ENCODE peak calls at places on chromosomes 16 and 17, in ten cellular contexts. N is tibial nerve; E is fibroblast of lung; C is BJ; Q is omental fat pad; L is CD8-positive, alpha-beta T cell; B is fibroblast of the aortic adventitia; O is psoas muscle; W is natural killer cell; M is coronary artery. Z is an unnamed sample.

GRCh38 chr17:38745545-38745944 is 2.6 kb downstream of the PCGF2 start:
- DNase-seq in L (no peak), M (no peak), W (no peak), E (no peak), C (no peak), N (peak), B (no peak), Q (no peak), O (no peak), Z (no peak)

GRCh38 chr17:265726-266125 is 84.3 kb upstream of the DOC2B start:
- DNase-seq in Q (no peak), L (no peak), B (no peak), W (no peak), M (no peak), O (no peak), C (no peak), E (no peak), N (no peak), Z (no peak)

GRCh38 chr16:14418795-14419225 is 211.2 kb downstream of the PARN start:
- DNase-seq in M (peak), O (no peak), B (peak), L (no peak), C (no peak), W (no peak), Q (no peak), E (no peak), N (peak), Z (no peak)

GRCh38 chr16:69112285-69113129 is 7.1 kb downstream of the HAS3 start:
- DNase-seq in E (peak), C (no peak), N (peak), W (peak), L (peak), M (no peak), B (peak), O (peak), Q (peak), Z (peak)

GRCh38 chr16:50207652-50208051 is 54.5 kb downstream of the TENT4B start:
- DNase-seq in O (no peak), L (no peak), Q (no peak), W (no peak), B (peak), N (no peak), M (no peak), E (peak), C (no peak), Z (no peak)

GRCh38 chr17:72774251-72774650 is 318.2 kb downstream of the SLC39A11 start:
- DNase-seq in B (no peak), O (no peak), Q (no peak), W (no peak), L (no peak), C (no peak), M (no peak), E (no peak), N (no peak), Z (no peak)

GRCh38 chr17:42683407-42684031 is 1.2 kb downstream of the CNTNAP1 start:
- DNase-seq in O (no peak), W (no peak), L (peak), B (peak), M (no peak), E (no peak), N (no peak), Q (no peak), C (no peak), Z (no peak)

GRCh38 chr16:80984124-80984892 is 22.4 kb downstream of the CMC2 start:
- DNase-seq in W (no peak), E (no peak), C (no peak), B (no peak), L (no peak), Q (no peak), O (no peak), N (no peak), M (no peak), Z (no peak)

GRCh38 chr17:33647976-33648375 is 354.9 kb upstream of the ASIC2 start:
- DNase-seq in N (no peak), O (no peak), E (no peak), B (no peak), M (no peak), Q (no peak), W (no peak), L (no peak), C (no peak), Z (peak)

GRCh38 chr17:32264140-32264799 is 1.4 kb upstream of the RHBDL3 start:
- DNase-seq in E (no peak), C (no peak), O (no peak), N (no peak), Q (no peak), W (no peak), M (no peak), B (no peak), L (no peak), Z (no peak)
- TF ChIP-seq CTCF in E (peak), C (peak), O (no peak), N (no peak), Q (no peak), W (no peak), M (no peak), B (peak), L (no peak), Z (peak)

GRCh38 chr17:40490982-40491381 is 10.4 kb downstream of the TNS4 start:
- DNase-seq in E (no peak), Q (no peak), L (no peak), W (no peak), M (no peak), N (no peak), O (no peak), B (no peak), C (no peak), Z (no peak)
- TF ChIP-seq CTCF in E (no peak), Q (no peak), L (no peak), W (no peak), M (no peak), N (no peak), O (no peak), B (no peak), C (no peak), Z (no peak)

GRCh38 chr17:57916925-57917858 is 38.0 kb downstream of the CUEDC1 start:
- DNase-seq in L (peak), O (no peak), Q (no peak), M (no peak), C (no peak), N (no peak), E (no peak), W (no peak), B (no peak), Z (no peak)
- TF ChIP-seq CTCF in L (no peak), O (no peak), Q (no peak), M (no peak), C (no peak), N (no peak), E (no peak), W (no peak), B (no peak), Z (no peak)

GRCh38 chr16:67281536-67282446 is 2.5 kb downstream of the PLEKHG4 start:
- DNase-seq in E (no peak), O (no peak), W (no peak), B (no peak), C (no peak), L (no peak), N (no peak), Q (no peak), M (no peak), Z (no peak)

GRCh38 chr16:67284699-67285646 is 5.6 kb downstream of the PLEKHG4 start:
- DNase-seq in Q (no peak), W (no peak), B (no peak), N (no peak), E (no peak), L (no peak), M (no peak), C (no peak), O (peak), Z (peak)

GRCh38 chr16:67283826-67284555 is 4.7 kb downstream of the PLEKHG4 start:
- DNase-seq in L (no peak), E (no peak), W (no peak), O (no peak), N (no peak), C (no peak), M (no peak), B (no peak), Q (no peak), Z (no peak)

GRCh38 chr16:67282447-67282805 is 3.1 kb downstream of the PLEKHG4 start:
- DNase-seq in W (no peak), E (no peak), N (no peak), B (no peak), C (no peak), Q (no peak), L (no peak), O (no peak), M (no peak), Z (no peak)

DNA sequence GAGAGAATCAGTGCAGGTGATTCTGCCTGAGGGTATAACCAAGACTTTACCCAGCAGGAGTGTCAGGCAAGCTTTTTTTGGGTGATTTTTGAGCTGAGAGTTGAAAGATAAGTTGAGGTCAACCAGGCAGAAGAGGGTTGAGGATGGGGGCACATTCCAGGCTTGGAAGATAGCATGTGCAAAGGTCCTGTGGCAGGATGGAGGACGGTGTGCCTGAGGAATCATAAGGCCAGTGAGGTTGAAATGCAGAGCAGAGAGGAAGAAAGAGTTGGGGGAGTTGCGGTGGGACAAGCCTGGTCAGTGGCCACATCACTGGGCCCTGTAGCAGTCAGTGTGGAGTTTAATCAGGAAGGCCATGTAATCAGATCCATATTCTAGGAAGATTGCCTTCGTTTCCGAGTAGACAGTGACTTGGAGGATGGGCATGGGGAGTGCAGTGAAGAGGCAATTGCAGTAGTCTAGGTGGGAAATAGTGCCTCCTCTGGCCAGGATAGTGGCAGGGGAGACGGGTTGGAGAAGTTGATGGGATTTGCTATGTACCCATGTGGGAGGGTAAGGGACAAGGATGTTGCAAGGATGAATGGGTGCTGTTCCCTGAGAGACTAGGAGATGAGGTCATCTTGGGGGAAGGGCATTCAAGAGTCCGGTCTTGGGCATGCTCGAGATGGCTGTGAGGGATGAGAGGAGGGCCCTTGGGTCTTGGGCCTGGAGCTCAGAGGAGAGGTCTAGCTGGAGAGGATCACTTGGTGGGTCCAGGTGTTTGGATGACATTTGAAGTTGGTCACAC is 3.9 kb downstream of the PLEKHG4 start:
- DNase-seq in B (no peak), Q (no peak), M (no peak), L (no peak), O (no peak), W (no peak), C (no peak), N (no peak), E (no peak), Z (no peak)
- TF ChIP-seq CTCF in B (no peak), Q (no peak), M (no peak), L (no peak), O (no peak), W (no peak), C (no peak), N (no peak), E (no peak), Z (no peak)

GRCh38 chr17:60327870-60328362 is 64.0 kb downstream of the USP32 start:
- DNase-seq in M (no peak), L (no peak), C (no peak), Q (no peak), W (no peak), N (no peak), O (no peak), B (no peak), E (no peak), Z (peak)
- TF ChIP-seq CTCF in M (no peak), L (no peak), C (no peak), Q (no peak), W (no peak), N (no peak), O (no peak), B (no peak), E (no peak), Z (no peak)

GRCh38 chr16:85333337-85333736 is 221.1 kb upstream of the CIBAR2 start:
- DNase-seq in Q (no peak), C (no peak), O (no peak), B (no peak), W (no peak), L (no peak), E (no peak), N (no peak), M (no peak), Z (no peak)

GRCh38 chr16:85332175-85332574 is 219.9 kb upstream of the CIBAR2 start:
- DNase-seq in M (no peak), B (no peak), N (no peak), W (no peak), C (no peak), L (no peak), Q (no peak), E (no peak), O (no peak), Z (no peak)

GRCh38 chr16:85333744-85334640 is 221.7 kb upstream of the CIBAR2 start:
- DNase-seq in Q (no peak), M (no peak), L (no peak), E (no peak), B (no peak), W (no peak), O (no peak), N (no peak), C (no peak), Z (no peak)

GRCh38 chr16:85335584-85336492 is 223.6 kb upstream of the CIBAR2 start:
- DNase-seq in C (no peak), L (no peak), W (no peak), O (no peak), N (no peak), Q (no peak), M (no peak), B (no peak), E (peak), Z (no peak)

GRCh38 chr16:85334718-85335583 is 222.7 kb upstream of the CIBAR2 start:
- DNase-seq in O (no peak), M (no peak), Q (no peak), N (no peak), W (no peak), E (no peak), L (peak), B (no peak), C (no peak), Z (peak)
- TF ChIP-seq CTCF in O (no peak), M (no peak), Q (no peak), N (no peak), W (no peak), E (no peak), L (no peak), B (no peak), C (no peak), Z (no peak)

DNA sequence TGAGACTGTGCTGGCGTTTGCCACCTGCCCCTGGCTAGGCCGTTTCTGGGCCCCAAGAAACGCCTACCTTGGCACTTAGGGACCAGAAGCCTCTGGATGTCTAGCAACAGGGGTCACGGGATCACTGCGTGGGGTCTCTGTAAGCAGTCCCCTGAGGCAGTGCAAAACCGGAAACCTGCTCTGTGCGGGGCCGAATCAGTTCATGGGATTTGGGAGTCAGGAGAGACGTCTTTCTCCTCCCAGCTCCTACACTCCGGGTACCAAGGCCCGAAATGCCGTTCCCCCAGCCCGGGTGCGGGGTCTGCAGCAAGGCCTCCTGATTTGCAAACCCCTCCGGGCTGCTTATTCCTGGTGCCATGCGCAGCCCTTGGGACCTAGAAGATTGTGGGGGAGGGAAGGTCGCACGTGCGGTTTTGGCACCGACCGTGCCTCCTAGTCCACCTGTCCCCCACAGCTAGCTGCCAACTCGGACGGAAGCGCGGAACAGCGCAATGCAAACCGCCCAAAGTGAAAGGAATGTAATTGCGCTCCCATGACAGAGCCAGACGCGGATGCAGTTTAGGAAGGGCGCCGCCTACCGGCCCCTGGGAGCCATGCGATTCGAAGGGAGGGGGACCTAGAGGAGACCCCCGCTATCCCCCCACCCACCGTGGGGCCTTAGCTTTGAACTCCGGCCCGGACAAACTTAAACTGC is 6.5 kb downstream of the IRX5 start:
- DNase-seq in L (no peak), O (no peak), E (no peak), W (no peak), B (peak), Q (no peak), C (no peak), M (no peak), N (no peak), Z (peak)
- TF ChIP-seq CTCF in L (no peak), O (peak), E (peak), W (no peak), B (peak), Q (no peak), C (peak), M (no peak), N (no peak), Z (peak)

GRCh38 chr17:50660887-50661345 is 26.2 kb downstream of the ABCC3 start:
- DNase-seq in Q (no peak), O (no peak), M (no peak), C (no peak), W (no peak), L (no peak), N (no peak), B (no peak), E (no peak), Z (no peak)

GRCh38 chr17:50658602-50659001 is 23.9 kb downstream of the ABCC3 start:
- DNase-seq in W (no peak), B (no peak), L (no peak), Q (no peak), C (no peak), M (no peak), E (no peak), N (no peak), O (no peak), Z (no peak)

GRCh38 chr17:50657627-50658026 is 22.9 kb downstream of the ABCC3 start:
- DNase-seq in Q (no peak), L (no peak), N (no peak), M (no peak), W (no peak), C (no peak), O (no peak), B (no peak), E (no peak), Z (no peak)

GRCh38 chr17:50660042-50660886 is 25.6 kb downstream of the ABCC3 start:
- DNase-seq in N (no peak), L (no peak), C (no peak), O (no peak), M (no peak), E (peak), Q (no peak), W (no peak), B (peak), Z (no peak)

DNA sequence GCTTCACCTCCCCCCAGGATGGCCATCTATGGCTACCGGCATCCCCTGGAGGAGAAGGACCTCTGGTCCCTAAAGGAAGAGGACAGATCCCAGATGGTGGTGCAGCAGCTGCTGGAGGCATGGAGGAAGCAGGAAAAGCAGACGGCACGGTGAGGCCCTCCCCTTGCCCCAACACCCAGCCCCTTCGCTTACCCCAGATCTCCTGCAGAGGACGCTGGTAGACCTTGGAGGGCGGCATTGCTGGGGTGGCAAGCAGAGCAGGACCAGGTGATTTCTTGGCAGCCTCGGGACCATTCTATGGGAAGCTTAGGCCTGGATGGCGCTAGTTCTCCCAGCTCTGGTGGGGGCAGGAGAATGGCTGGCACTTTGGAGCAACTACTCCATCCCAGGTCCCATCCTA is 24.5 kb downstream of the ABCC3 start:
- DNase-seq in C (no peak), L (no peak), W (no peak), O (no peak), M (no peak), E (no peak), N (no peak), Q (no peak), B (no peak), Z (no peak)
- TF ChIP-seq CTCF in C (no peak), L (no peak), W (no peak), O (no peak), M (no peak), E (no peak), N (no peak), Q (no peak), B (no peak), Z (no peak)

DNA sequence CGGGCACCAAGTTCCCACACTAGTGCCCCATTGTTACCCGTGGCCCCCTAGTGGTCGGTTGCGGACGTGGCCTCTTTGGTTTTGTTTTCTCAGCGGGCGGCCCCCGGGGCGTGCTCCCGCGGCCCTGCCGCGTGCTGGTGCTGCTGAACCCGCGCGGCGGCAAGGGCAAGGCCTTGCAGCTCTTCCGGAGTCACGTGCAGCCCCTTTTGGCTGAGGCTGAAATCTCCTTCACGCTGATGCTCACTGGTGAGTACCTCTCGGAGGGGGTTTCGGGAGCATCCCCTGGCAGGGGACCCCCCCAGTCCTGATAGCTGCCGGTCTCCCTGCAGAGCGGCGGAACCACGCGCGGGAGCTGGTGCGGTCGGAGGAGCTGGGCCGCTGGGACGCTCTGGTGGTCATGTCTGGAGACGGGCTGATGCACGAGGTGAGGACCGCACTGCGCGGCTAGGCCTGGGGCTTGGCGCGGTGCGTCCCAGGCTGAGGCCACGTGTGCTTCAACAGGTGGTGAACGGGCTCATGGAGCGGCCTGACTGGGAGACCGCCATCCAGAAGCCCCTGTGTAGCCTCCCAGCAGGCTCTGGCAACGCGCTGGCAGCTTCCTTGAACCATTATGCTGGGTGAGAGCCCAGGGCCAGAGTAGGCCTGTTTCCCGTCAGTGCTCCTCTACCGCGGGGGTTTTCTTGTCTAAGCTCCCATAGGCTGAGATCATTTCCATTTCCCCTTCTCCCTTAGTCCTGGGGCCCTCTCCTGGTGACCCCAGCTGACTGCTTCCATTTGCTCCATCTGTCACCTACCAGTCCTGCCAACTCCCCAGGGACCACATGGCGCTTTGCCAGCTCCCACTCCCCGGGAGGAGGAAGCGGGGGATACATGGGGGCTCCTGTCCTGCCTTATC is 1.7 kb downstream of the SPHK1 start:
- DNase-seq in B (peak), L (peak), E (peak), O (peak), M (no peak), N (peak), C (no peak), Q (peak), W (peak), Z (peak)
- TF ChIP-seq CTCF in B (peak), L (no peak), E (peak), O (peak), M (peak), N (peak), C (peak), Q (peak), W (peak), Z (peak)

Z was measured in nephron progenitor cell.